ENCODE peak calls at places on chromosomes 4 and X, in six cellular contexts. L is K562, T is uterus, I is esophagus squamous epithelium, F is Peyer's patch, U is thyroid gland. E is an unnamed sample.

GRCh38 chrX:51975811-51976210 is 82.4 kb downstream of the MAGED1 start:
- DNase-seq in I (no peak), T (no peak), U (no peak), F (no peak), L (no peak), E (no peak)

GRCh38 chrX:81280148-81280547 is 78.2 kb downstream of the SH3BGRL start:
- DNase-seq in I (no peak), F (no peak), U (no peak), T (no peak), L (no peak), E (no peak)

GRCh38 chr4:48976007-48976406 is 10.1 kb upstream of the CWH43 start:
- DNase-seq in I (no peak), F (no peak), L (no peak), T (no peak), U (no peak), E (no peak)

GRCh38 chr4:15688056-15688455 is 6.4 kb downstream of the FAM200B start:
- DNase-seq in F (no peak), I (no peak), U (no peak), T (no peak), L (no peak), E (no peak)

GRCh38 chrX:8036914-8037313 is 109.7 kb upstream of the PNPLA4 start:
- DNase-seq in F (no peak), U (no peak), L (no peak), T (no peak), I (no peak), E (no peak)

GRCh38 chr4:113358784-113359183 is 309.3 kb downstream of the ANK2 start:
- DNase-seq in U (no peak), L (peak), F (no peak), I (no peak), T (no peak), E (no peak)

GRCh38 chrX:110346681-110347080 is 12.0 kb upstream of the RTL9 start:
- DNase-seq in F (no peak), T (peak), L (peak), U (peak), I (no peak), E (no peak)

GRCh38 chrX:1468250-1468772 is 15.6 kb upstream of the ASMTL start:
- DNase-seq in I (no peak), L (no peak), U (no peak), T (no peak), F (peak), E (no peak)

GRCh38 chrX:41245641-41246040 is 88.3 kb upstream of the DDX3X start:
- DNase-seq in I (no peak), L (no peak), F (no peak), U (no peak), T (no peak), E (no peak)

GRCh38 chr4:109703664-109704351 is 563 bp upstream of the CASP6 start:
- DNase-seq in U (no peak), F (no peak), I (no peak), T (no peak), L (no peak), E (no peak)

GRCh38 chr4:73730292-73730691 is 10.1 kb upstream of the CXCL8 start:
- DNase-seq in I (no peak), L (no peak), F (no peak), T (no peak), U (no peak), E (no peak)

GRCh38 chr4:114263233-114263632 is 283.8 kb upstream of the ARSJ start:
- DNase-seq in I (no peak), T (no peak), L (no peak), F (no peak), U (no peak), E (no peak)

GRCh38 chrX:123199338-123199737 is 15.3 kb downstream of the GRIA3 start:
- DNase-seq in T (no peak), F (no peak), L (no peak), U (no peak), I (no peak), E (no peak)

GRCh38 chrX:142043196-142043595 is 139.5 kb downstream of the MAGEC1 start:
- DNase-seq in U (no peak), F (no peak), I (no peak), T (no peak), L (no peak), E (no peak)

GRCh38 chr4:99841143-99841542 is 24.5 kb downstream of the DAPP1 start:
- DNase-seq in L (no peak), F (no peak), T (no peak), U (no peak), I (no peak), E (no peak)

GRCh38 chrX:111035991-111036390 is 60.0 kb upstream of the PAK3 start:
- DNase-seq in U (no peak), L (no peak), F (no peak), T (no peak), I (no peak), E (no peak)

GRCh38 chr4:144115519-144115918 is 25.0 kb downstream of the GYPA start:
- DNase-seq in I (no peak), F (no peak), T (no peak), L (no peak), U (no peak), E (no peak)

GRCh38 chr4:144113546-144113945 is 27.0 kb downstream of the GYPA start:
- DNase-seq in F (no peak), L (no peak), T (no peak), I (no peak), U (no peak), E (no peak)
- TF ChIP-seq POLR2A in F (no peak), L (no peak), T (no peak), I (no peak), U (no peak), E (no peak)

GRCh38 chr4:107719927-107720722 is at the start of gene PAPSS1:
- DNase-seq in I (peak), U (peak), F (peak), T (peak), L (peak), E (peak)

GRCh38 chr4:107719211-107719926 is 665 bp downstream of the PAPSS1 start:
- DNase-seq in F (no peak), U (peak), T (no peak), I (no peak), L (peak), E (no peak)

GRCh38 chr4:107718351-107718965 is 1.6 kb downstream of the PAPSS1 start:
- DNase-seq in F (no peak), U (no peak), I (no peak), L (no peak), T (no peak), E (no peak)

GRCh38 chr4:107721436-107722090 is 1.5 kb upstream of the PAPSS1 start:
- DNase-seq in I (peak), F (peak), L (no peak), U (peak), T (no peak), E (no peak)
- H3K27ac ChIP-seq in I (no peak), F (no peak), L (no peak), U (no peak), T (no peak), E (no peak)

GRCh38 chrX:136767104-136767941 is 13.4 kb downstream of the ARHGEF6 start:
- DNase-seq in F (peak), U (peak), L (peak), T (peak), I (no peak), E (no peak)
- TF ChIP-seq POLR2A in F (no peak), U (peak), L (peak), T (no peak), I (no peak), E (no peak)

GRCh38 chr4:39626261-39626660 is 12.4 kb downstream of the SMIM14 start:
- DNase-seq in L (no peak), I (no peak), U (no peak), T (no peak), F (no peak), E (no peak)

GRCh38 chr4:39620551-39620950 is 18.1 kb downstream of the SMIM14 start:
- DNase-seq in T (no peak), L (no peak), I (no peak), F (no peak), U (no peak), E (no peak)

GRCh38 chr4:39616651-39617050 is 22.0 kb downstream of the SMIM14 start:
- DNase-seq in T (no peak), F (no peak), I (no peak), U (no peak), L (no peak), E (no peak)

GRCh38 chr4:39617534-39617933 is 21.1 kb downstream of the SMIM14 start:
- DNase-seq in T (no peak), I (no peak), L (no peak), F (no peak), U (no peak), E (no peak)

DNA sequence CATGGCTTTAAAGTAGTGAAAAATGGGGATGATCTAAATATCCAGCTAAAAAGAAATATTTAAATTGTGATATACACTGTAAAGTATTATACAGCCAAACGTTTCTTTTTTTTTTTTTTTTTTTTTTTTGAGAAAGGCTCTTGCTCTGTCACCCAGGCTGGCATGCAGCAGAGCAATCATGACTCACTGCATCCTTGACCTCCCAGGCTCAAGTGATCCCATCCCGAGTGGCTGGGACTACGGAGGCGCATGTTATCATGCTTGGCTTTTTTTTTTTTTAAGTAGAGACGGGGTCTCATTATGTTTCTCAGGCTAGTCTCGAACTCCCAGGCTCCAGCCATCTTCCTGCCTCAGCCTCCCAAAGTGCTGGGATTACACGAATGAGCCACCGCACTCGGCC is 17.1 kb downstream of the SMIM14 start:
- DNase-seq in I (no peak), F (no peak), L (peak), U (peak), T (peak), E (no peak)
- H3K27ac ChIP-seq in I (peak), F (peak), L (no peak), U (peak), T (peak), E (peak)

DNA sequence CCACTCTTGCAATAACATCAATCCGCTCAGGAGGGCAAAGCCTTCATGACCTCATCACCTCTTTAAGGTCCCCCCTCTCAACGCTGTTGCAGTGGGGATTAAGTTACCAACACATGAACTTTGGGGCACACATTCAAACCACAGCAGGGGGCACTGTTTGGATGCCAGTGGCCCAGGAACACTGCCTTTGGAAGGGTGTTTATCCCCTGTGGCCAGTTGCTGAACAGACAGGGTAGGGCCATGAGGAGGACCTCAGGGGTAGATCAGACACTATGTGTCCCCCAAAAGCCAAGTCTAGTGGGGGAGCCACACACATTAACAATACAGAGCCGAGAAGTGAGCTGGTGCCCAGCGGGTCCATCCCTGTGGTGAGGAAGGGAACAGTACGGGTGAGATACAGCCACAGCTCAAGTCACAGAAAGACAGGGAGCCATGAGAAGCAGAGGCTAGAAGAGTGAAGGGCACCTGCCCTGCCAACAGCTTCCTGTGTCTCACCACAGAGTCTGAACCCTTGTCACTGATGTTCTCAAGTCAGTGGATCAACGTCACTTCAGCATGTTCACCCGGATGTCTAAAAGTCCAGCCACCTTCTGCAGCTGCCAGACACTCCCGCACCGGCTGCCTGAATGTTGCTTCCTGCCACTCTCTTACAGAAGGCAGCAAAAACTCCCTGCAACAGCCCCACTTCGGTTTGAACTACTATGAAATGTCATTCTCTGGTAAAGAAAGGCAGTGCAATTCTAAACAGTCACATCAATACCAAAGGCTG is 19.9 kb upstream of the MXD4 start:
- DNase-seq in I (no peak), L (no peak), T (no peak), U (no peak), F (no peak), E (no peak)
- TF ChIP-seq POLR2A in I (no peak), L (no peak), T (no peak), U (no peak), F (no peak), E (no peak)

GRCh38 chr4:26073886-26074560 is 160.0 kb downstream of the SMIM20 start:
- DNase-seq in U (no peak), T (no peak), L (no peak), F (no peak), I (no peak), E (no peak)

GRCh38 chr4:26075588-26075987 is 161.6 kb downstream of the SMIM20 start:
- DNase-seq in U (no peak), I (no peak), T (no peak), F (no peak), L (no peak), E (no peak)

GRCh38 chr4:26076896-26077295 is 162.9 kb downstream of the SMIM20 start:
- DNase-seq in T (no peak), I (no peak), U (no peak), F (no peak), L (no peak), E (no peak)

GRCh38 chr4:26076000-26076587 is 162.1 kb downstream of the SMIM20 start:
- DNase-seq in F (no peak), I (no peak), L (no peak), T (no peak), U (no peak), E (no peak)

GRCh38 chr4:26074672-26075071 is 160.7 kb downstream of the SMIM20 start:
- DNase-seq in U (no peak), F (no peak), T (no peak), L (no peak), I (no peak), E (no peak)
- H3K27ac ChIP-seq in U (no peak), F (peak), T (peak), L (no peak), I (peak), E (no peak)

GRCh38 chrX:118345401-118346257 is at the start of gene WDR44:
- DNase-seq in T (peak), U (peak), L (peak), I (peak), F (peak), E (peak)
- TF ChIP-seq POLR2A in T (peak), U (peak), L (peak), I (peak), F (peak), E (no peak)

DNA sequence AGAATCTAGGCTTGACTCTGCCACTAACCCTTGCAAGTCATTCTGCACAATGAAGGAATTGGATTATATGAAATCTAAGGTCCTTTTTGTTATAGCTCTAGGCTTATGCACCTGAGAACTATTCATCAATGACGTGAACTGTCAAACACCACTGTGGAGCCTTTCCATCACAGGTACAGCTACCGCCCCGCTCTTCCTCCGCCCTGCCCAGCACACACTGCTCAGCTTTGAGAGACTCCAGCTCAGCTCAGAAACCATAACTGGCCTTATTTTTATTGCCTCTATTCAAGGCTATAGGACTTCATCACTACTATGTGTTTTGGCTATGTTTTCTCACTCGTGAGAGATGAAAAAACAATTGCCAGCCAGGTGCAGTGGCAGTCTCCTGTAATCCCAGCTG is 88.2 kb upstream of the RPL34 start:
- DNase-seq in L (no peak), U (no peak), F (no peak), T (no peak), I (no peak), E (no peak)
- H3K27ac ChIP-seq in L (no peak), U (no peak), F (no peak), T (no peak), I (peak), E (no peak)

GRCh38 chr4:57109847-57110634 is at the start of gene IGFBP7:
- DNase-seq in L (peak), U (peak), T (peak), I (no peak), F (peak), E (no peak)
- TF ChIP-seq POLR2A in L (no peak), U (peak), T (peak), I (no peak), F (no peak), E (peak)